ENCODE peak calls at places on chromosome 15, in four cellular contexts. V is RWPE1, C is Caco-2, F is endothelial cell. A is an unnamed sample.

GRCh38 chr15:35550957-35551356 is 5.0 kb upstream of the DPH6 start:
- DNase-seq in V (no peak), C (no peak), F (no peak), A (no peak)

GRCh38 chr15:39874890-39875549 is 45.0 kb downstream of the GPR176 start:
- DNase-seq in V (peak; percentile 39), C (no peak), F (peak; percentile 33), A (no peak)

GRCh38 chr15:82914396-82914795 is 38.1 kb downstream of the HOMER2 start:
- DNase-seq in V (no peak), C (no peak), F (no peak), A (no peak)

GRCh38 chr15:49494842-49495241 is 71.8 kb downstream of the FGF7 start:
- DNase-seq in V (no peak), C (no peak), F (no peak), A (no peak)

GRCh38 chr15:51267047-51267713 is 71.2 kb downstream of the CYP19A1 start:
- DNase-seq in V (no peak), C (no peak), F (peak; percentile 26), A (no peak)

GRCh38 chr15:90895571-90896117 is 7.5 kb upstream of the MAN2A2 start:
- DNase-seq in V (no peak), C (no peak), F (no peak), A (no peak)

GRCh38 chr15:51349156-51349844 is 7.8 kb downstream of the GLDN start:
- DNase-seq in V (no peak), C (no peak), F (no peak), A (no peak)

GRCh38 chr15:85702321-85703230 is 92.1 kb downstream of the KLHL25 start:
- DNase-seq in V (no peak), C (no peak), F (no peak), A (peak; percentile 24)

GRCh38 chr15:49145651-49146609 is 9.5 kb downstream of the COPS2 start:
- DNase-seq in V (peak; percentile 54), C (peak; percentile 37), F (peak; percentile 37), A (peak; percentile 22)

GRCh38 chr15:35271371-35272043 is 186.4 kb upstream of the NANOGP8 start:
- DNase-seq in V (no peak), C (no peak), F (no peak), A (no peak)

GRCh38 chr15:69491051-69491505 is 38.5 kb downstream of the RPLP1 start:
- DNase-seq in V (no peak), C (no peak), F (no peak), A (no peak)

GRCh38 chr15:69395991-69396390 is 18.2 kb upstream of the KIF23 start:
- DNase-seq in V (no peak), C (no peak), F (no peak), A (no peak)

GRCh38 chr15:75843618-75844610 is 667 bp downstream of the UBE2Q2 start:
- DNase-seq in V (peak; percentile 77), C (peak; percentile 50), F (peak; percentile 58), A (peak; percentile 87)

GRCh38 chr15:64692166-64692565 is 83.2 kb downstream of the RBPMS2 start:
- DNase-seq in V (no peak), C (no peak), F (no peak), A (no peak)

GRCh38 chr15:35506272-35506870 is 39.6 kb downstream of the DPH6 start:
- DNase-seq in V (no peak), C (no peak), F (no peak), A (no peak)

GRCh38 chr15:33932734-33933133 is 35.6 kb upstream of the CHRM5 start:
- DNase-seq in V (no peak), C (no peak), F (no peak), A (no peak)

GRCh38 chr15:36185438-36185837 is 394.0 kb upstream of the CDIN1 start:
- DNase-seq in V (no peak), C (no peak), F (no peak), A (no peak)

GRCh38 chr15:101258238-101259144 is 6.6 kb upstream of the CHSY1 start:
- DNase-seq in V (peak; percentile 61), C (no peak), F (peak; percentile 42), A (peak; percentile 65)

GRCh38 chr15:101255615-101256350 is 3.9 kb upstream of the CHSY1 start:
- DNase-seq in V (no peak), C (no peak), F (no peak), A (no peak)

GRCh38 chr15:101255066-101255415 is 3.2 kb upstream of the CHSY1 start:
- DNase-seq in V (no peak), C (no peak), F (no peak), A (no peak)

GRCh38 chr15:101254157-101255065 is 2.6 kb upstream of the CHSY1 start:
- DNase-seq in V (no peak), C (no peak), F (no peak), A (no peak)

DNA sequence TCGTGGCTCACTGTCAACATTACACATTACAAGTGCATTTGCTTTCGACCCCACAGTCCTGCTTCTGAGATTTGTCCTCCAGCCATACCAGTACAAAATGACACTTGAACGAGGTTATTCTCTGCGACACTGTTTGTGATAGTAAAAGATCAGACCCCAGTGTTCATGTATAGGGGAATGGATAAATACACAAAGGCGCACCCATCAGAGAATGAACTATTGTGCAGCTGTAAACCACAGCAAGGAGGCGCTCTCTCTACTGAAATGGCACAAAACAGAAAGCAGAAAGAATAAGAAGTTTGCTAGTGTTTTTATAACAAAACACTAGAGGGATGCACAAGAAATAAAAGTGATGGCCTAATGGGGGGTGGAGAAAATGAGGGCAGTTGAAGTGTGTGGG is 4.9 kb upstream of the CHSY1 start:
- DNase-seq in V (no peak), C (no peak), F (no peak), A (no peak)
- TF ChIP-seq CTCF in V (no peak), C (no peak), F (peak; percentile 44), A (no peak)

GRCh38 chr15:78225783-78226541 is 8.4 kb downstream of the ACSBG1 start:
- DNase-seq in V (no peak), C (no peak), F (no peak), A (peak; percentile 60)

GRCh38 chr15:78224024-78224413 is 10.3 kb downstream of the ACSBG1 start:
- DNase-seq in V (no peak), C (no peak), F (no peak), A (no peak)

GRCh38 chr15:78223396-78224023 is 10.9 kb downstream of the ACSBG1 start:
- DNase-seq in V (no peak), C (no peak), F (no peak), A (no peak)

GRCh38 chr15:78220713-78221112 is 13.7 kb downstream of the ACSBG1 start:
- DNase-seq in V (no peak), C (no peak), F (no peak), A (no peak)

DNA sequence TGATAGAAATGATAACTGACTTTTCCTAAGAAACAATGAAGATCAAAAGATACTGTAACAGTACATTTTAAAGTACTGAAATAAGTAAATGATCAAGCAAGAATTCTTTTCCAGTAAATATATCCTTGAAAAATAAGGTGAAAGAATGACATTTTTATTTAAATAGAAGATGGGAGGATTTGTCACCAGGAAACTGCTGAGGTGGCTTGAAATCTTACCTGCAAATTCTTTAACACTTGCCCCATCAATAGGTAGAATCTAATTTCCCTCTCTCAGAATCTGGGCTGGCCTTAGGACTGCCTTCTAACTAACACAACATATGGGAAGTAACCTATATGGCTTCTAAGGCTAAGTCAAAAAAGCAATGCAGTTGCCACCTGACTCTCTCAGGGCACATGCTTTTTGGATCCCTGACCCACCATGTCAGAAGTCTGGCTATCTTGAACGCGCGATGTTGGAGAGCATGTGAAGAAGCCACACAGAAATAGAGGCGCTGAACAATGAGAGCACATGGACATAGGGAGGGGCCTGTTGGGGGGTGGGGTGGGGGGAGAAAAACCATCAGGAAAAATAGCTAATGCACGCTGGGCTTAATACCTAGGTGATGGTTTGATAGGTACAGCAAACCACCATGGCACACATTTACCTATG is 11.5 kb downstream of the ACSBG1 start:
- DNase-seq in V (no peak), C (no peak), F (no peak), A (no peak)
- TF ChIP-seq CTCF in V (no peak), C (no peak), F (no peak), A (no peak)

GRCh38 chr15:79769933-79770332 is 126.9 kb downstream of the MTHFS start:
- DNase-seq in V (no peak), C (no peak), F (no peak), A (no peak)

GRCh38 chr15:79769081-79769481 is 127.7 kb downstream of the MTHFS start:
- DNase-seq in V (peak; percentile 20), C (no peak), F (no peak), A (no peak)
- TF ChIP-seq CTCF in V (no peak), C (no peak), F (no peak), A (peak; percentile 48)

GRCh38 chr15:53031469-53031868 is 241.3 kb upstream of the ONECUT1 start:
- DNase-seq in V (no peak), C (no peak), F (no peak), A (no peak)

GRCh38 chr15:53033709-53034108 is 243.6 kb upstream of the ONECUT1 start:
- DNase-seq in V (no peak), C (no peak), F (no peak), A (no peak)

GRCh38 chr15:53036641-53037040 is 246.5 kb upstream of the ONECUT1 start:
- DNase-seq in V (no peak), C (no peak), F (no peak), A (no peak)

GRCh38 chr15:53037904-53038303 is 247.8 kb upstream of the ONECUT1 start:
- DNase-seq in V (no peak), C (no peak), F (no peak), A (no peak)

GRCh38 chr15:53034767-53035245 is 244.7 kb upstream of the ONECUT1 start:
- DNase-seq in V (no peak), C (no peak), F (no peak), A (no peak)
- TF ChIP-seq CTCF in V (no peak), C (no peak), F (no peak), A (no peak)

GRCh38 chr15:41263891-41264351 is 32.9 kb downstream of the CHP1 start:
- DNase-seq in V (no peak), C (peak; percentile 50), F (no peak), A (no peak)

GRCh38 chr15:41256577-41257038 is 25.5 kb downstream of the CHP1 start:
- DNase-seq in V (no peak), C (no peak), F (no peak), A (no peak)

GRCh38 chr15:41258706-41259471 is 27.8 kb downstream of the CHP1 start:
- DNase-seq in V (no peak), C (no peak), F (no peak), A (peak; percentile 39)

GRCh38 chr15:41259546-41260189 is 28.6 kb downstream of the CHP1 start:
- DNase-seq in V (no peak), C (peak; percentile 38), F (no peak), A (no peak)

GRCh38 chr15:41262571-41262970 is 31.5 kb downstream of the CHP1 start:
- DNase-seq in V (no peak), C (no peak), F (no peak), A (no peak)
- TF ChIP-seq CTCF in V (no peak), C (no peak), F (no peak), A (no peak)

GRCh38 chr15:92633001-92633400 is 22.6 kb downstream of the FAM174B start:
- DNase-seq in V (no peak), C (no peak), F (no peak), A (no peak)

GRCh38 chr15:92629975-92630626 is 25.5 kb downstream of the FAM174B start:
- DNase-seq in V (no peak), C (no peak), F (no peak), A (no peak)

GRCh38 chr15:92629276-92629974 is 26.1 kb downstream of the FAM174B start:
- DNase-seq in V (no peak), C (no peak), F (no peak), A (no peak)

GRCh38 chr15:92633418-92633817 is 22.2 kb downstream of the FAM174B start:
- DNase-seq in V (no peak), C (no peak), F (no peak), A (no peak)

GRCh38 chr15:92631721-92632120 is 23.9 kb downstream of the FAM174B start:
- DNase-seq in V (no peak), C (no peak), F (no peak), A (no peak)
- TF ChIP-seq CTCF in V (no peak), C (no peak), F (no peak), A (no peak)

A was measured in GM20000.